ENCODE peak calls at places on chromosomes 2 and 18, in eight cellular contexts. S is HTR-8/SVneo; O is naive thymus-derived CD4-positive, alpha-beta T cell; Q is neural crest cell; N is psoas muscle; C is glutamatergic neuron; E is BE2C; Z is Calu3. X is an unnamed sample.

GRCh38 chr2:176398783-176399182 is 129.5 kb downstream of the MTX2 start:
- DNase-seq in S (no peak), O (no peak), Q (no peak), N (no peak), C (no peak), E (no peak), Z (no peak), X (no peak)

GRCh38 chr18:77899972-77900754 is 650.5 kb downstream of the GALR1 start:
- DNase-seq in S (no peak), O (peak), Q (peak), N (no peak), C (peak), E (peak), Z (peak), X (peak)

GRCh38 chr2:163736433-163737168 is 793 bp upstream of the FIGN start:
- DNase-seq in S (peak), O (no peak), Q (peak), N (no peak), C (peak), E (peak), Z (peak), X (no peak)

GRCh38 chr2:72718906-72719305 is 106.9 kb downstream of the EXOC6B start:
- DNase-seq in S (no peak), O (no peak), Q (no peak), N (no peak), C (no peak), E (no peak), Z (no peak), X (no peak)

GRCh38 chr18:30044496-30044895 is 998.0 kb downstream of the DSC3 start:
- DNase-seq in S (peak), O (no peak), Q (no peak), N (no peak), C (no peak), E (no peak), Z (no peak), X (no peak)

GRCh38 chr2:52144588-52144987 is 1112.7 kb upstream of the NRXN1 start:
- DNase-seq in S (no peak), O (no peak), Q (no peak), N (no peak), C (no peak), E (no peak), Z (no peak), X (no peak)

GRCh38 chr2:19819097-19820065 is 82.4 kb downstream of the TTC32 start:
- DNase-seq in S (peak), O (no peak), Q (no peak), N (no peak), C (no peak), E (no peak), Z (no peak), X (no peak)

GRCh38 chr2:182422864-182423263 is 4.0 kb downstream of the PDE1A start:
- DNase-seq in S (no peak), O (no peak), Q (no peak), N (no peak), C (no peak), E (no peak), Z (no peak), X (no peak)

GRCh38 chr2:129502781-129503180 is 476.7 kb upstream of the RAB6C start:
- DNase-seq in S (no peak), O (no peak), Q (no peak), N (no peak), C (no peak), E (no peak), Z (no peak), X (no peak)

GRCh38 chr2:205869439-205869838 is 187.1 kb downstream of the NRP2 start:
- DNase-seq in S (no peak), O (no peak), Q (no peak), N (no peak), C (no peak), E (no peak), Z (no peak), X (no peak)

GRCh38 chr18:14979875-14980274 is 231.9 kb downstream of the ANKRD30B start:
- DNase-seq in S (no peak), O (no peak), Q (no peak), N (no peak), C (no peak), E (no peak), Z (no peak), X (no peak)

GRCh38 chr2:168559187-168559586 is 103.1 kb downstream of the CERS6 start:
- DNase-seq in S (no peak), O (no peak), Q (no peak), N (no peak), C (no peak), E (no peak), Z (peak), X (no peak)

GRCh38 chr2:127039387-127040031 is 67.4 kb downstream of the BIN1 start:
- DNase-seq in S (no peak), O (no peak), Q (no peak), N (no peak), C (no peak), E (no peak), Z (no peak), X (no peak)

GRCh38 chr2:44635725-44636124 is 274.0 kb downstream of the CAMKMT start:
- DNase-seq in S (no peak), O (no peak), Q (no peak), N (no peak), C (no peak), E (no peak), Z (no peak), X (no peak)

GRCh38 chr2:8692783-8693768 is 11.2 kb downstream of the ID2 start:
- DNase-seq in S (no peak), O (no peak), Q (peak), N (no peak), C (peak), E (peak), Z (peak), X (peak)

GRCh38 chr2:60710707-60711106 is 45.4 kb upstream of the PAPOLG start:
- DNase-seq in S (no peak), O (no peak), Q (no peak), N (no peak), C (no peak), E (no peak), Z (no peak), X (no peak)

GRCh38 chr18:42112657-42113420 is 157.8 kb downstream of the PIK3C3 start:
- DNase-seq in S (no peak), O (no peak), Q (no peak), N (no peak), C (no peak), E (no peak), Z (no peak), X (no peak)

GRCh38 chr2:109176928-109177327 is 47.9 kb downstream of the SH3RF3 start:
- DNase-seq in S (no peak), O (no peak), Q (no peak), N (no peak), C (no peak), E (no peak), Z (no peak), X (no peak)

GRCh38 chr18:49481317-49481716 is 5.7 kb downstream of the C18orf32 start:
- DNase-seq in S (no peak), O (no peak), Q (no peak), N (no peak), C (no peak), E (no peak), Z (no peak), X (no peak)

GRCh38 chr2:96867756-96868554 is 1.9 kb downstream of the SEMA4C start:
- DNase-seq in S (no peak), O (no peak), Q (no peak), N (no peak), C (peak), E (no peak), Z (no peak), X (peak)